ENCODE peak calls at places on chromosomes 3 and 15, in four cellular contexts. F, T, A and W are unnamed samples. For H3K79me2, the result is how much of the 10 kb centered on the place peaks cover.

GRCh38 chr3:146165370-146165769 is 4.4 kb upstream of the PLOD2 start:
- DNase-seq in A (no peak), T (no peak), F (no peak), W (no peak)

GRCh38 chr15:56273724-56274123 is 30.0 kb upstream of the RFX7 start:
- DNase-seq in A (no peak), F (no peak), T (no peak), W (no peak)

GRCh38 chr15:85047271-85047948 is 65.8 kb downstream of the PDE8A start:
- DNase-seq in T (no peak), A (peak), F (peak), W (peak)

GRCh38 chr15:76868740-76869139 is 36.4 kb downstream of the SCAPER start:
- DNase-seq in F (no peak), A (no peak), T (no peak), W (no peak)

GRCh38 chr15:100889359-100890058 is 9.9 kb downstream of the ALDH1A3 start:
- DNase-seq in A (no peak), T (no peak), F (no peak), W (peak)

GRCh38 chr3:123027292-123028232 is at the start of gene SEMA5B:
- DNase-seq in F (peak), A (no peak), T (no peak), W (peak)

GRCh38 chr3:53643757-53644156 is 149.3 kb downstream of the CACNA1D start:
- DNase-seq in T (no peak), A (no peak), F (peak), W (peak)

GRCh38 chr3:9746330-9746729 is 3.4 kb upstream of the OGG1 start:
- DNase-seq in T (no peak), A (no peak), F (no peak), W (no peak)

GRCh38 chr3:160106905-160107861 is 118.0 kb upstream of the C3orf80 start:
- DNase-seq in A (peak), F (no peak), T (no peak), W (no peak)

GRCh38 chr3:9130318-9131110 is 118.9 kb downstream of the SRGAP3 start:
- DNase-seq in F (peak), A (no peak), T (no peak), W (no peak)

GRCh38 chr3:121295453-121295852 is 250.3 kb downstream of the POLQ start:
- DNase-seq in T (no peak), A (no peak), F (no peak), W (no peak)

GRCh38 chr3:151553873-151554272 is 93.0 kb upstream of the IGSF10 start:
- DNase-seq in T (no peak), A (no peak), F (no peak), W (no peak)

GRCh38 chr3:107598926-107599754 is 76.4 kb downstream of the BBX start:
- DNase-seq in T (no peak), A (peak), F (peak), W (peak)

GRCh38 chr15:62807539-62808130 is 234.9 kb upstream of the TPM1 start:
- DNase-seq in F (no peak), T (no peak), A (no peak), W (peak)

GRCh38 chr3:45426161-45426560 is 37.8 kb downstream of the LARS2 start:
- DNase-seq in A (no peak), F (no peak), T (no peak), W (peak)

GRCh38 chr3:186902154-186902553 is 28.2 kb upstream of the ST6GAL1 start:
- DNase-seq in A (no peak), F (no peak), T (no peak), W (no peak)

GRCh38 chr15:70101459-70102113 is 3.9 kb upstream of the TLE3 start:
- DNase-seq in F (peak), A (peak), T (peak), W (peak)

DNA sequence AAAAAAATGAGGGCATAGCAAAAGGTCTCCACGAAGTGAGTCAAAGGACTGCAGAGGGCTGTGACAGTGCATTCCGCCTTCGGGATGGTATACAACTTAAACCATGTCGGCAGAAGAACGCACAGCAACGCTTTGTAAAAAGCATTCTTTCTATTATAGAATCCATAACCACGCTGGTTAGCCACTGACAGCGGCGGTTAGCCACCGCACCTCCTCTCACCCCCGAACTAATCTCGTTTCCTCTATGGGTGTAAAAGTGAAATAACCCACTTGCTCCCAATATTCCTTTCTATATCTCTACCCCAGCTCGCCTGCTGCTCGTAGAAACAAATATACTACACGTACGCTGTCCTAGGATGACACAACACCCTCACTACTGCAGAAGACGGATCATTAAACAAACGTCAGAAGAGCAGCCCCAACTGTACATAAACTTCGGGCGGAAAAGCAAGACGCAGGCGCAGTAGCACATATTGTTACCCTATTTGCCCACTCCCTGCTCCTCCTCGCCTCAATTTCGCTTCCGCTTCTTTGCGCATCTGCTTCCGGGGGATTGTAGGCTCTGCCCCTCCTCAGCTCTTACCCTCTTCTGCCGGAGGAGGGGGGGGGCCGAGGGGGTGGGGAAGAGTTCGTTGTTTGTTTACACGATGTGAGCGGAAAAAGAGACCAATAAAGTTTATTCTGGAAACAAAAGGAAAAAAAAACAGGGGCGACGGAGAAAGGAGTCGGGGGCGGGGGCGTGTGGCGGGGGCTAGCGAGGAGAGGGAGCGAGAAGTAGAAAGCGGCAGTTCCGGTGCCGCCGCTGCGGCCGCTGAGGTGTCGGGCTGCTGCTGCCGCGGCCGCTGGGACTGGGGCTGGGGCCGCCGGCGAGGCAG is at the start of gene PIK3CA:
- DNase-seq in A (peak), F (peak), T (peak), W (peak)
- TF ChIP-seq REST in A (no peak), F (no peak), T (no peak), W (no peak)

GRCh38 chr3:111956449-111956848 is 22.4 kb upstream of the ABHD10 start:
- DNase-seq in T (no peak), A (no peak), F (no peak), W (no peak)

GRCh38 chr3:111952866-111953450 is 25.9 kb upstream of the ABHD10 start:
- DNase-seq in A (no peak), T (no peak), F (no peak), W (no peak)

GRCh38 chr3:111954228-111954990 is 24.4 kb upstream of the ABHD10 start:
- DNase-seq in T (no peak), F (no peak), A (no peak), W (no peak)

GRCh38 chr3:111956995-111957736 is 21.7 kb upstream of the ABHD10 start:
- DNase-seq in F (no peak), T (no peak), A (no peak), W (peak)

GRCh38 chr3:111955876-111956275 is 22.9 kb upstream of the ABHD10 start:
- DNase-seq in T (no peak), F (no peak), A (no peak), W (no peak)
- TF ChIP-seq EZH2 in T (no peak), F (no peak), A (no peak), W (no peak)

DNA sequence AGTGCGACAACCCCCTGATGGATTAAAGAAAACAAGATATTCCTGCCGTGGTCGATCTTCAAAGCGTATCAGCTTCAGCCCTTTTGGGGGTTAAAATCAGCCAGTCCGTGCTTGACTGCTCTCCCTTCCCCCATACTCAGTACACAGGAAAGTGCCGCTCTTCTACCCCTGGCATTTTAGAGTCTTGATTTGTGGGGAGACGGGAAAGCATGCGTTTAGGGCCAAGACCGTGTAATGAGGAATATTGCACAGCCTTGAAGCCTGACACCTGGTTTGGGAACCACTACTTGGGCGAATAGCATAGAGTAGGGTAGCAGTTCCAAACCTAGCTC is 540 bp upstream of the EDC3 start:
- DNase-seq in A (no peak), T (no peak), F (no peak), W (no peak)
- H3K79me2 ChIP-seq in A (under half), T (under half), F (under half), W (under half)

DNA sequence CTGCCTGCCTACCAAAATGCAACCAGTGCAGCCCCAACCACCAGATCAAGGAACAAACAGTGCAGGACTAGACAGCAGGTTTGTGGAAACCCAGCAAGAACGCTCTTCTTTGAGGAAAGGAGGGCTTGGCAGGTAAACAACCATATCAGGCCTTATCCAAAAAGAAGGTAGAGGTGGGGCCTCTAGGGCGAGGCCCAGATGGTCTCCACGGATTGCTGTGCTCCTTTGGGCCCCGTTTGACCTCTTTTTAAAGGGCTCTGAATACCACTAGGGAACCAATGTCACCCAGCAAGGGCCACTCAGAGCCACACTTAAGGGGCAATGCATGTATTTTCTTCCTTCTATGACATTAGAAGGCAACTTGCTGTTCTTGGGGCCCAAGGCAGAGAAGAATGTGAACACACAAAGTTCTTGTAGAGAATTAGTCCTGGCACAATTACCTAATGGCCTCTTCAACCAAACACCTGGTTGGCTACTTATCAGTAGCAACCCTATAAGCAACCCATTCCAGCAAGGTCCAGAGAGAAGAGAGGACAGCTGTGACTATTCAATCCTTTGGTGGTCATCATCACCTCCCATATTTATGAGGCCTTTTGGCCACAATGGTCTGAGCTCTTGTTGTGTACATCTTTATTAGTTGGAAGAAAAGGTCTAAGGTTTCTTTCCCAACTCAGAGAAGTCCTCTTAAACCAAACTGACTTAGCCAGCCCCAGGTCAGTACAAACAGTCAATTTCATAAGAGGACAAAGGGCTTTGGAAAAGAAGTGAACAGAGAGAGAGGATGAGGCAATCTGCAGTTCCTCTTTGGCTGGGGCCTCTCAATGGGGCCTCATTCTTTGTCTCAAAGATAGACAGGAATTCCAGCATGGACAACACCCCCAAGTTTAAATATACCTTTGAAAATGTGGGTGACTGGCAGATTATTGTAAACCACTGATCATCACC is 36.0 kb downstream of the FOXP1 start:
- DNase-seq in T (no peak), A (peak), F (peak), W (no peak)
- TF ChIP-seq REST in T (no peak), A (peak), F (no peak), W (no peak)

GRCh38 chr15:37107754-37108724 is 7.7 kb upstream of the MEIS2 start:
- DNase-seq in T (no peak), F (no peak), A (no peak), W (no peak)
- TF ChIP-seq EZH2 in T (no peak), F (no peak), A (no peak), W (peak)

GRCh38 chr15:66389859-66390382 is 3.2 kb downstream of the MAP2K1 start:
- DNase-seq in T (no peak), A (no peak), F (no peak), W (no peak)

GRCh38 chr15:66388057-66388363 is 1.3 kb downstream of the MAP2K1 start:
- DNase-seq in T (no peak), A (no peak), F (no peak), W (no peak)

GRCh38 chr15:66387176-66388056 is 704 bp downstream of the MAP2K1 start:
- DNase-seq in F (peak), A (peak), T (no peak), W (peak)

GRCh38 chr15:66389098-66389858 is 2.6 kb downstream of the MAP2K1 start:
- DNase-seq in T (no peak), F (no peak), A (no peak), W (no peak)

GRCh38 chr15:66388576-66388975 is 1.9 kb downstream of the MAP2K1 start:
- DNase-seq in A (no peak), F (no peak), T (no peak), W (no peak)
- H3K79me2 ChIP-seq in A (half or more), F (half or more), T (half or more), W (half or more)

GRCh38 chr3:100456745-100457144 is 35.7 kb upstream of the TMEM45A start:
- DNase-seq in F (no peak), T (no peak), A (no peak), W (no peak)

GRCh38 chr3:100457811-100458210 is 34.6 kb upstream of the TMEM45A start:
- DNase-seq in T (no peak), A (no peak), F (no peak), W (no peak)

GRCh38 chr3:100458814-100459213 is 33.6 kb upstream of the TMEM45A start:
- DNase-seq in F (no peak), T (no peak), A (no peak), W (no peak)

GRCh38 chr3:100455841-100456550 is 36.4 kb upstream of the TMEM45A start:
- DNase-seq in F (no peak), T (no peak), A (no peak), W (no peak)

DNA sequence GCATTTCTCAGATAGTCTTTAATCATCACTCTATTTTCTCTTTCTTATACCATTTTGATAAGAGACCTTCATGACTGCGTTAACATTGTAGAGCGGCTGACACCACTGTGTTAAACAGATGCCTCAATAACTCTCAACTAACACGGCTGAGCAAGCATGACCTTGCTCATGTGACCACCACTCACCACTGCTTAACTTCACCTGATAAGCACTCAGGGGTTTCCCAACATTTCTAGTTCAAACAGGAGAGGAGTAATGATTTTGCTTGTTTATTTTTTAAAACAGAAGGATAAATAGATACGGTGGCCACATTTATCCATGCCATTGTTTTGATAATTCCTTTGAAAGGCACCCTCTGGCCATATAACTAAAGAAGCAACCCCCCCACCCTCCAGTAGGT is 37.7 kb upstream of the TMEM45A start:
- DNase-seq in A (peak), T (no peak), F (peak), W (no peak)
- TF ChIP-seq REST in A (no peak), T (no peak), F (no peak), W (no peak)

GRCh38 chr3:147359177-147360062 is 46.9 kb downstream of the ZIC4 start:
- DNase-seq in F (no peak), T (no peak), A (no peak), W (peak)
- TF ChIP-seq EZH2 in F (no peak), T (no peak), A (no peak), W (peak)

GRCh38 chr15:50753463-50753862 is 12.0 kb downstream of the SPPL2A start:
- DNase-seq in F (peak), A (no peak), T (no peak), W (no peak)
- H3K79me2 ChIP-seq in F (under half), A (under half), T (under half), W (under half)

GRCh38 chr3:58074126-58074715 is 66.0 kb downstream of the FLNB start:
- DNase-seq in A (no peak), T (no peak), F (no peak), W (no peak)

GRCh38 chr3:58073315-58074125 is 65.3 kb downstream of the FLNB start:
- DNase-seq in F (no peak), A (no peak), T (no peak), W (no peak)

GRCh38 chr3:58072046-58072445 is 63.8 kb downstream of the FLNB start:
- DNase-seq in F (no peak), A (no peak), T (no peak), W (no peak)

GRCh38 chr3:58068126-58068809 is 60.0 kb downstream of the FLNB start:
- DNase-seq in F (peak), A (peak), T (no peak), W (no peak)

DNA sequence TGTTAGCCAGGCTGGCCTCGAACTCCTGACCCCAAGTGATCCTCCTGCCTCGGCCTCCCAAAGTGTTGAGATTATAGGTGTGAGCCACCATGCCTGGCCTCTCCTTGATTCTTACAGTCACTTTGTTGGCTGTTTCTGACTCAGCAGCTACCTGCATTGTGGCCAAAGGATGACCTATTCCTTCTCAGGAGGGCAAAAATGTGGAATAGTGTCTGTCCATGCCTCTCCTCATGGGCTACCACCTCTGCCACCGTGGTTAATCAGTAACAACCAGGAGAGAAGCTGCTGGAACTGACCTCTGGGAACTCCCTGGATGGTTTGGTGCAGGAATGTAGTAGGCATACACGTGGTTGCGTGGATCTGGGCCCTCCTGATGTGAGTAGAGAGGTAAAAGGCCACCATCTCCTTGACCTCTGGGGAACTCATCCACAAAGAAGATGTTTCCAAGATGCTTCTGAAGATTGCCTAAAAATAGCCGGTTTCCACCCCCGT is 63.3 kb downstream of the FLNB start:
- DNase-seq in T (no peak), A (peak), F (no peak), W (no peak)
- TF ChIP-seq REST in T (no peak), A (no peak), F (no peak), W (no peak)